ENCODE peak calls at places on chromosomes 7 and 10, in five cellular contexts. X is dorsolateral prefrontal cortex, D is lower lobe of right lung, K is endothelial cell, E is progenitor cell of endocrine pancreas. C is an unnamed sample.

GRCh38 chr7:44587843-44588711 is 6.0 kb upstream of the TMED4 start:
- DNase-seq in X (no peak), D (no peak), K (peak), E (no peak), C (peak)

GRCh38 chr10:25294032-25294926 is 119.5 kb downstream of the GPR158 start:
- DNase-seq in X (no peak), D (no peak), K (no peak), E (no peak), C (no peak)

GRCh38 chr7:55961994-55962393 is 2.4 kb upstream of the NIPSNAP2 start:
- DNase-seq in X (no peak), D (no peak), K (no peak), E (no peak), C (no peak)

GRCh38 chr7:94344826-94345225 is 49.9 kb upstream of the COL1A2 start:
- DNase-seq in X (no peak), D (no peak), K (no peak), E (no peak), C (no peak)

GRCh38 chr10:23695825-23696420 is 257.0 kb downstream of the OTUD1 start:
- DNase-seq in X (no peak), D (no peak), K (no peak), E (no peak), C (no peak)

GRCh38 chr7:116616555-116617059 is 55.4 kb upstream of the MET start:
- DNase-seq in X (no peak), D (no peak), K (no peak), E (no peak), C (no peak)

GRCh38 chr7:66697451-66698438 is 42.8 kb upstream of the RABGEF1 start:
- DNase-seq in X (no peak), D (no peak), K (no peak), E (no peak), C (no peak)

GRCh38 chr7:14747701-14748100 is 154.8 kb downstream of the DGKB start:
- DNase-seq in X (peak), D (no peak), K (no peak), E (no peak), C (no peak)

GRCh38 chr10:22372922-22373321 is 27.6 kb downstream of the SPAG6 start:
- DNase-seq in X (no peak), D (no peak), K (no peak), E (no peak), C (no peak)

GRCh38 chr7:95509199-95509598 is 23.5 kb downstream of the ASB4 start:
- DNase-seq in X (no peak), D (no peak), K (peak), E (peak), C (no peak)

GRCh38 chr7:116357776-116358670 is 141.5 kb upstream of the CAV2 start:
- DNase-seq in X (no peak), D (no peak), K (no peak), E (no peak), C (no peak)

GRCh38 chr10:34223658-34224057 is 591.4 kb downstream of the PARD3 start:
- DNase-seq in X (no peak), D (no peak), K (no peak), E (no peak), C (no peak)

GRCh38 chr7:107559864-107560263 is 3.9 kb downstream of the COG5 start:
- DNase-seq in X (no peak), D (no peak), K (no peak), E (no peak), C (no peak)

GRCh38 chr10:99906470-99906869 is 103.3 kb downstream of the DNMBP start:
- DNase-seq in X (no peak), D (no peak), K (no peak), E (no peak), C (no peak)

GRCh38 chr7:75534727-75535307 is 42.7 kb downstream of the SPDYE5 start:
- DNase-seq in X (no peak), D (no peak), K (no peak), E (no peak), C (no peak)

GRCh38 chr10:28874210-28874609 is 196.9 kb downstream of the BAMBI start:
- DNase-seq in X (no peak), D (no peak), K (no peak), E (no peak), C (no peak)

GRCh38 chr10:75592888-75593643 is 161.6 kb downstream of the LRMDA start:
- DNase-seq in X (no peak), D (no peak), K (no peak), E (no peak), C (no peak)

GRCh38 chr10:107081644-107082043 is 82.9 kb downstream of the SORCS1 start:
- DNase-seq in X (no peak), D (no peak), K (no peak), E (no peak), C (no peak)

GRCh38 chr10:20369863-20370736 is 527.0 kb downstream of the NEBL start:
- DNase-seq in X (no peak), D (no peak), K (no peak), E (no peak), C (no peak)

GRCh38 chr10:26389533-26389932 is 48.6 kb upstream of the APBB1IP start:
- DNase-seq in X (no peak), D (no peak), K (no peak), E (no peak), C (no peak)

GRCh38 chr10:110364531-110364937 is 59.8 kb upstream of the SMNDC1 start:
- DNase-seq in X (no peak), D (no peak), K (no peak), E (no peak), C (no peak)

GRCh38 chr7:85023066-85023687 is 163.7 kb downstream of the SEMA3D start:
- DNase-seq in X (peak), D (no peak), K (peak), E (peak), C (no peak)

GRCh38 chr10:95742529-95742884 is 13.5 kb upstream of the ENTPD1 start:
- DNase-seq in X (no peak), D (no peak), K (no peak), E (no peak), C (no peak)

GRCh38 chr10:75475470-75476182 is 44.2 kb downstream of the LRMDA start:
- DNase-seq in X (no peak), D (no peak), K (no peak), E (no peak), C (no peak)

GRCh38 chr10:93790454-93790853 is 32.7 kb downstream of the LGI1 start:
- DNase-seq in X (no peak), D (no peak), K (no peak), E (no peak), C (no peak)

GRCh38 chr10:128902031-128902710 is 564.9 kb upstream of the MGMT start:
- DNase-seq in X (no peak), D (no peak), K (no peak), E (no peak), C (no peak)

GRCh38 chr10:6297951-6298381 is 95.2 kb downstream of the PFKFB3 start:
- DNase-seq in X (no peak), D (no peak), K (no peak), E (no peak), C (no peak)

DNA sequence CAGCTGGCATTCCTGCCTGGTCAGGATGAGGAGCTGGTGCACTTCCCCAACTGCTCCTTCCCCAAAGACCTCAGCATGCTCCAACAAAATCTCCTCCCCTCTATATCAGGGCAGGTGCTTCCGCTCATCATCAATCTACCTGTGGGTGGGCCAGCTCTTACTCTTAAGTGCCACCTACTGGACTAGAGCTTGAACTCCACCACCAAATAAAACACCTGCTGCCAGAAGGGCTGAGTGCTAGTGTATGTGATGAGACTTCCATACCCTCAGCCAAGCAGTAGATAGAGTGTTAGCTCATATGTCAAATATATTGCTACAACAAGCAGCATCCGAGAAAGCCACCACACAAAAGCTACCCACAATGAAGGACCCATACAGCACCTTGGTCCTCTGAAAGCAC is 264.3 kb downstream of the RNLS start:
- DNase-seq in X (no peak), D (no peak), K (no peak), E (no peak), C (no peak)
- TF ChIP-seq CTCF in X (no peak), D (no peak), K (peak), E (no peak), C (peak)

DNA sequence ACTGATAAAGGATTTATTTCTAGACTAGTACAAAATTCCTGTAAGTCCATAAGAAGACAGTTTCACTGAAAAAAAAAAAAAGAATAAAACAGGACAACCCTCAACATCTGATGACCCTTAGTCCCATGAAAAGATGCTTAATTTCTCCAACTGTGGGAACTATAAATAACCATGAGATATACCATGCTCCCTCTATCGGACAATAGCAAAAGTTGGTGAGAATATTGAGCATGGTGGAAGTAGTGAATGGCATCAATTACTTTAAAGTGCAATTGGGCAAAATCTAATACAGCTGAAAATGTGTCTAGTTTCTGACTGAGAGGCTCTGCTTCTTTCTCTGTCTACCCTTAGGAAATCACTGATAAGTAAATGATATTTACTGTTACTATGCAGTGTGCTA is 348.8 kb downstream of the SUGCT start:
- DNase-seq in X (no peak), D (no peak), K (no peak), E (no peak), C (no peak)
- TF ChIP-seq CTCF in X (no peak), D (no peak), K (no peak), E (no peak), C (peak)

GRCh38 chr7:49094866-49095265 is 170.5 kb downstream of the CDC14C start:
- DNase-seq in X (no peak), D (no peak), K (no peak), E (no peak), C (no peak)

GRCh38 chr7:49102413-49102812 is 178.1 kb downstream of the CDC14C start:
- DNase-seq in X (no peak), D (no peak), K (no peak), E (no peak), C (no peak)

DNA sequence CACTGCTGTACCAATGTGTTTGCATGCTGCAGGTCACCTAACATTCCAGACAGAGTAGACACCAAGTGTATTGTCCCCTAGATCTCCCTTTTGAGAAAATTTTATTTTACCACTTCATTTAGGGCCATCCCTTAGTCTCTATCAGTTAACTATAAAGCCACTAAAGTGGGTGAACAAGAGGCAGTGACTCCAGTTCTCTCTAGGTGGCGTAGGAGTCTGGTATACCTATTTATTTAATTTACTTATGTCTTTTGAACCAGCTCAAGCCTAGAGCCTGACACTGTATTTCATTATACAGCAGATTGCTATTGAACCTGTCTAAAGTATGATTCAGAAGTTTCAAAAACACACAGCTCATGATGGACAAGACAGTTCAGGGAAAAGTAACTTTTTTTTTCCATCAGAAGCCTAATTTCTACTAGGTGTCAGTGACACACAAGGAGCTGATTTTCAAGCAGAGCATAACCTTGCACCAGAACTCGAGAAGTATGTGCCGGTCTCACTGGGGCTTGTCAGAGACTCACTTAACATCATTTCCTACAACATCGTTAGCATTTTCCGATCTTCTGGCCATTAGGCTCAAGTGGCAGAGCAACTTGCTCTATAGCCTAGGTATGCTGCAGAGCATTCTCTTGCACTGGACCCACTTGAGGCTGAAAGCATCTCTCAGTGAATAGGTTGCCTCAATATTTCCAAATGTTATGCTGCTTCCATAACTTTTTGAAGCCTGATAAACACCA is 175.4 kb downstream of the CDC14C start:
- DNase-seq in X (no peak), D (no peak), K (no peak), E (no peak), C (no peak)
- TF ChIP-seq CTCF in X (no peak), D (no peak), K (no peak), E (peak), C (no peak)

DNA sequence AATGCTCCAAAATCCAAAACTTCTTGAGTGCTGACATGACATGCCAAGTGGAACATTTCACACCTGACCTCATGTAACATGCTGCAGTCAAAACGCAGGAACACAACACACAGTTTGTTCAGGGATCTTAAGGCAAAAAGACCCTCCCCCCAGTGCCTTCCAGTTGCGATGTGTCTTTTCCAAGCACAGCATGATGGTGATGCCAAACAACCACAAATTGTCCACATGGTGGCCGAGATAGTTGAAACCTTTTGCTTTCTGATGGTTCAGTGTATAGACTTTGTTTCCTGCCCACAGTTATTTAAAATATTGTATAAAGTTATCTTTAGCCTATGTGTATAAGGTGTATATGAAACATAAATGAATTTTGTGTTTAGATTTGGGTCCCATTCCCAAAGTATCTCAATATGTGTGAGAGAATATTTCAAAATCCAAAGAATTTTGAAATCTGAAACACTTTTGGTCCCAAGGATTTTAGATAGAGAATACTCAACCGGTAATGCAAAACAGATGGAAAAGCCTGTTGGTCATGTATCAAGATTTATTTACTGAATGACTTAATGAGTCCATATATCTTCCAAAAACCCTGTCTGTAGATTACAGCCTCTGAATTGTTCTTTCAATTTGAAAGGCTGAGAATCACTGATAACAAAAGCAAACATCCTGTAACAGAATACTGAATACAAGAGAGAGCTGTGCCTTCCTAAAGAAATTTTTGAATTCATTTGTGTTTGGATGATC is 93.4 kb upstream of the OIT3 start:
- DNase-seq in X (no peak), D (no peak), K (peak), E (no peak), C (no peak)
- TF ChIP-seq CTCF in X (no peak), D (no peak), K (no peak), E (peak), C (no peak)

GRCh38 chr10:35783305-35783838 is 141.3 kb upstream of the FZD8 start:
- DNase-seq in X (no peak), D (no peak), K (no peak), E (no peak), C (no peak)

GRCh38 chr10:35778344-35778743 is 136.2 kb upstream of the FZD8 start:
- DNase-seq in X (no peak), D (no peak), K (no peak), E (no peak), C (no peak)

GRCh38 chr10:35784751-35785150 is 142.7 kb upstream of the FZD8 start:
- DNase-seq in X (no peak), D (no peak), K (no peak), E (no peak), C (no peak)

GRCh38 chr10:35780970-35781642 is 139.0 kb upstream of the FZD8 start:
- DNase-seq in X (no peak), D (no peak), K (no peak), E (no peak), C (no peak)

GRCh38 chr10:35781643-35782035 is 139.5 kb upstream of the FZD8 start:
- DNase-seq in X (no peak), D (no peak), K (peak), E (no peak), C (no peak)
- TF ChIP-seq CTCF in X (no peak), D (peak), K (peak), E (peak), C (peak)